ENCODE peak calls at places on chromosomes 4 and X, in six cellular contexts. V, R, U, G, L and J are unnamed samples.

GRCh38 chrX:78104447-78105176 is 564 bp downstream of the PGK1 start:
- DNase-seq in R (no peak), V (peak), U (peak), L (no peak), G (no peak), J (peak)

GRCh38 chrX:139204903-139205667 is 325.5 kb upstream of the F9 start:
- DNase-seq in V (no peak), L (no peak), G (peak), U (no peak), R (no peak), J (no peak)

GRCh38 chr4:128279624-128280225 is 7.9 kb downstream of the PGRMC2 start:
- DNase-seq in V (no peak), R (no peak), U (no peak), L (no peak), G (no peak), J (no peak)

GRCh38 chrX:17654116-17654515 is 83.2 kb upstream of the SCML1 start:
- DNase-seq in R (no peak), V (peak), G (no peak), U (no peak), L (no peak), J (no peak)

GRCh38 chrX:119218198-119218597 is 17.9 kb upstream of the PGRMC1 start:
- DNase-seq in V (no peak), G (no peak), U (no peak), R (no peak), L (no peak), J (no peak)

GRCh38 chrX:13669246-13669689 is 16.3 kb downstream of the TCEANC start:
- DNase-seq in V (peak), R (peak), U (no peak), G (peak), L (peak), J (peak)

GRCh38 chr4:37422102-37422501 is 177.6 kb downstream of the NWD2 start:
- DNase-seq in V (no peak), R (no peak), U (no peak), L (no peak), G (no peak), J (no peak)

GRCh38 chr4:8355306-8355705 is 85.2 kb downstream of the ACOX3 start:
- DNase-seq in U (no peak), R (no peak), G (no peak), V (no peak), L (no peak), J (no peak)

GRCh38 chr4:53987761-53988171 is 76.6 kb downstream of the CHIC2 start:
- DNase-seq in L (no peak), V (no peak), U (no peak), G (no peak), R (peak), J (no peak)

GRCh38 chr4:155609455-155610059 is 57.1 kb upstream of the GUCY1A1 start:
- DNase-seq in R (no peak), L (no peak), V (no peak), G (no peak), U (no peak), J (no peak)

GRCh38 chr4:87427518-87427868 is 5.1 kb downstream of the NUDT9 start:
- DNase-seq in L (no peak), U (no peak), G (no peak), V (no peak), R (no peak), J (no peak)

GRCh38 chr4:59966758-59967157 is 1233.4 kb upstream of the ADGRL3 start:
- DNase-seq in L (no peak), V (no peak), U (no peak), R (no peak), G (no peak), J (no peak)

GRCh38 chr4:153142700-153143438 is 61.4 kb upstream of the TRIM2 start:
- DNase-seq in U (peak), G (peak), V (peak), L (peak), R (no peak), J (peak)

GRCh38 chrX:10938371-10938982 is 172.7 kb upstream of the HCCS start:
- DNase-seq in U (no peak), V (no peak), R (no peak), L (no peak), G (no peak), J (no peak)

GRCh38 chrX:8873956-8874355 is 72.8 kb upstream of the FAM9A start:
- DNase-seq in G (no peak), L (no peak), V (no peak), R (no peak), U (no peak), J (no peak)

GRCh38 chr4:119540249-119540648 is 88.4 kb downstream of the PDE5A start:
- DNase-seq in L (no peak), G (no peak), U (no peak), V (no peak), R (no peak), J (no peak)

GRCh38 chr4:46270986-46271596 is 118.8 kb downstream of the GABRA2 start:
- DNase-seq in G (no peak), L (no peak), U (no peak), R (no peak), V (no peak), J (no peak)

GRCh38 chr4:33649015-33649414 is 2595.3 kb downstream of the ARAP2 start:
- DNase-seq in V (no peak), R (peak), G (no peak), U (no peak), L (no peak), J (no peak)

GRCh38 chr4:82044141-82044993 is 329.4 kb downstream of the HNRNPD start:
- DNase-seq in U (no peak), V (no peak), R (no peak), L (peak), G (peak), J (peak)

GRCh38 chrX:130770615-130771014 is 132.4 kb downstream of the ENOX2 start:
- DNase-seq in L (no peak), U (no peak), R (peak), V (no peak), G (no peak), J (no peak)

GRCh38 chr4:27066591-27066990 is 205.9 kb downstream of the STIM2 start:
- DNase-seq in G (no peak), V (no peak), L (no peak), U (no peak), R (no peak), J (peak)

GRCh38 chr4:9691221-9692065 is 90.0 kb upstream of the DRD5 start:
- DNase-seq in V (peak), G (peak), R (peak), U (peak), L (peak), J (peak)

GRCh38 chr4:38243385-38244053 is 283.3 kb downstream of the PTTG2 start:
- DNase-seq in V (no peak), L (no peak), R (no peak), U (no peak), G (no peak), J (no peak)

GRCh38 chrX:48961585-48962091 is 4.2 kb upstream of the OTUD5 start:
- DNase-seq in U (no peak), L (no peak), V (no peak), G (no peak), R (no peak), J (no peak)

GRCh38 chrX:47863187-47863586 is 26.5 kb downstream of the ZNF81 start:
- DNase-seq in R (no peak), G (no peak), U (no peak), V (no peak), L (no peak), J (no peak)

GRCh38 chr4:18041114-18041513 is 19.6 kb upstream of the LCORL start:
- DNase-seq in L (no peak), U (no peak), R (no peak), V (no peak), G (no peak), J (no peak)

GRCh38 chr4:15744016-15744415 is 34.1 kb upstream of the CD38 start:
- DNase-seq in R (no peak), V (no peak), G (no peak), U (no peak), L (no peak), J (no peak)

GRCh38 chr4:8917868-8918783 is 46.5 kb upstream of the HMX1 start:
- DNase-seq in U (peak), V (peak), G (peak), L (peak), R (no peak), J (peak)

GRCh38 chrX:154074199-154074598 is 23.3 kb downstream of the MECP2 start:
- DNase-seq in U (no peak), V (no peak), G (no peak), R (peak), L (no peak), J (no peak)

GRCh38 chr4:15253346-15253745 is 174.5 kb upstream of the C1QTNF7 start:
- DNase-seq in R (no peak), L (no peak), V (no peak), G (no peak), U (peak), J (no peak)

GRCh38 chrX:13899607-13900006 is 82.7 kb upstream of the GPM6B start:
- DNase-seq in G (no peak), U (no peak), R (peak), L (no peak), V (no peak), J (no peak)

GRCh38 chr4:183987987-183988392 is 82.9 kb downstream of the STOX2 start:
- DNase-seq in L (no peak), V (no peak), U (no peak), G (no peak), R (peak), J (peak)

GRCh38 chrX:151153086-151153485 is 23.3 kb upstream of the GPR50 start:
- DNase-seq in U (no peak), L (no peak), R (peak), V (no peak), G (no peak), J (no peak)

GRCh38 chrX:123184199-123184857 is at the start of gene GRIA3:
- DNase-seq in U (no peak), R (no peak), V (no peak), G (no peak), L (no peak), J (no peak)

GRCh38 chrX:27767387-27767786 is 40.4 kb upstream of the MAGEB10 start:
- DNase-seq in R (no peak), L (no peak), V (no peak), G (no peak), U (no peak), J (no peak)

GRCh38 chr4:74318270-74318669 is 10.0 kb downstream of the EPGN start:
- DNase-seq in G (no peak), R (no peak), U (no peak), V (no peak), L (no peak), J (no peak)

GRCh38 chr4:9904976-9905587 is 116.2 kb downstream of the SLC2A9 start:
- DNase-seq in G (no peak), R (no peak), V (no peak), L (no peak), U (no peak), J (no peak)

GRCh38 chr4:37584087-37584486 is 102.1 kb downstream of the RELL1 start:
- DNase-seq in R (no peak), L (no peak), U (no peak), G (no peak), V (no peak), J (no peak)